ENCODE peak calls at places on chromosomes 4 and X, in ten cellular contexts. C is fibroblast of lung; L is fibroblast of pulmonary artery; Y is CD8-positive, alpha-beta T cell; V is AG10803; T is AG04450; I is mesenchymal stem cell; B is BJ; A is lower leg skin; W is right cardiac atrium. Q is an unnamed sample.

GRCh38 chr4:4490041-4490440 is 51.8 kb downstream of the STX18 start:
- DNase-seq in W (no peak), L (peak; percentile 47), B (no peak), V (no peak), I (peak; percentile 44), C (peak; percentile 17), T (no peak), Y (no peak), A (no peak), Q (no peak)

GRCh38 chr4:147626903-147627302 is 9.7 kb downstream of the TMEM184C start:
- DNase-seq in Y (no peak), C (no peak), A (no peak), V (no peak), T (no peak), I (no peak), B (no peak), W (no peak), L (no peak), Q (no peak)

GRCh38 chr4:122364700-122365404 is 14.0 kb upstream of the ADAD1 start:
- DNase-seq in W (no peak), T (no peak), V (no peak), I (no peak), B (no peak), A (no peak), Y (peak; percentile 2), L (no peak), C (no peak), Q (no peak)

GRCh38 chrX:112901821-112902732 is 61.4 kb upstream of the AMOT start:
- DNase-seq in A (no peak), L (no peak), C (no peak), B (no peak), V (no peak), W (no peak), I (no peak), Y (no peak), T (no peak), Q (no peak)

GRCh38 chr4:95317124-95317820 is 231.5 kb downstream of the UNC5C start:
- DNase-seq in I (no peak), W (no peak), V (no peak), T (no peak), C (no peak), L (no peak), B (no peak), Y (no peak), A (no peak), Q (no peak)

GRCh38 chrX:17361620-17362019 is 13.4 kb upstream of the NHS start:
- DNase-seq in V (no peak), L (no peak), I (no peak), T (no peak), A (no peak), B (no peak), W (no peak), C (no peak), Y (no peak), Q (no peak)

GRCh38 chr4:183798249-183798920 is 106.7 kb upstream of the STOX2 start:
- DNase-seq in C (no peak), A (no peak), B (no peak), L (no peak), V (no peak), T (no peak), Y (no peak), W (no peak), I (no peak), Q (no peak)

GRCh38 chr4:6095897-6096296 is 77.7 kb upstream of the C4orf50 start:
- DNase-seq in B (no peak), T (no peak), C (no peak), I (no peak), V (no peak), A (no peak), W (no peak), Y (no peak), L (no peak), Q (no peak)

GRCh38 chr4:42487230-42487629 is 89.9 kb downstream of the SHISA3 start:
- DNase-seq in V (no peak), I (no peak), Y (no peak), C (no peak), W (no peak), T (no peak), A (no peak), B (no peak), L (no peak), Q (no peak)

GRCh38 chr4:6125103-6125651 is 75.2 kb downstream of the JAKMIP1 start:
- DNase-seq in V (no peak), C (no peak), T (no peak), A (no peak), I (no peak), L (no peak), W (no peak), B (no peak), Y (no peak), Q (no peak)

GRCh38 chrX:13569479-13570244 is at the start of gene EGFL6:
- DNase-seq in I (no peak), Y (no peak), T (no peak), C (no peak), V (no peak), L (no peak), A (no peak), W (no peak), B (no peak), Q (no peak)

GRCh38 chrX:136861877-136862276 is 18.6 kb downstream of the RBMX start:
- DNase-seq in T (no peak), B (no peak), W (no peak), I (no peak), V (no peak), L (no peak), C (no peak), Y (no peak), A (no peak), Q (no peak)

GRCh38 chr4:101421393-101421792 is 74.1 kb upstream of the PPP3CA start:
- DNase-seq in W (no peak), Y (no peak), B (no peak), L (no peak), T (no peak), A (no peak), C (no peak), V (no peak), I (peak; percentile 2), Q (no peak)

GRCh38 chrX:37746268-37746931 is 33.5 kb upstream of the CYBB start:
- DNase-seq in L (no peak), V (no peak), A (no peak), Y (no peak), C (no peak), I (peak; percentile 0), T (no peak), W (no peak), B (no peak), Q (no peak)

GRCh38 chr4:153217440-153217839 is 13.2 kb downstream of the TRIM2 start:
- DNase-seq in A (no peak), B (no peak), I (peak; percentile 58), Y (no peak), L (no peak), T (no peak), V (peak; percentile 70), C (peak; percentile 42), W (no peak), Q (no peak)

GRCh38 chr4:188722911-188723310 is 583.7 kb downstream of the TRIML1 start:
- DNase-seq in C (no peak), V (peak; percentile 65), Y (no peak), A (no peak), I (no peak), L (no peak), W (no peak), B (no peak), T (peak; percentile 13), Q (no peak)

GRCh38 chrX:156001667-156002021 is 4.1 kb downstream of the IL9R start:
- DNase-seq in V (no peak), B (no peak), C (no peak), A (no peak), W (no peak), L (no peak), I (no peak), T (no peak), Y (no peak), Q (no peak)

GRCh38 chr4:79626102-79626501 is 218.1 kb upstream of the GK2 start:
- DNase-seq in Y (no peak), I (no peak), T (no peak), V (no peak), B (no peak), C (peak; percentile 43), L (peak; percentile 14), W (no peak), A (no peak), Q (no peak)
- H3K4me3 ChIP-seq in Y (no peak overlapping the region), I (no peak overlapping the region), T (no peak overlapping the region), V (no peak overlapping the region), B (no peak overlapping the region), C (peak overlapping the region; percentile 50), L (peak overlapping the region; percentile 23), W (peak overlapping the region; percentile 43), A (no peak overlapping the region), Q (no peak overlapping the region)

DNA sequence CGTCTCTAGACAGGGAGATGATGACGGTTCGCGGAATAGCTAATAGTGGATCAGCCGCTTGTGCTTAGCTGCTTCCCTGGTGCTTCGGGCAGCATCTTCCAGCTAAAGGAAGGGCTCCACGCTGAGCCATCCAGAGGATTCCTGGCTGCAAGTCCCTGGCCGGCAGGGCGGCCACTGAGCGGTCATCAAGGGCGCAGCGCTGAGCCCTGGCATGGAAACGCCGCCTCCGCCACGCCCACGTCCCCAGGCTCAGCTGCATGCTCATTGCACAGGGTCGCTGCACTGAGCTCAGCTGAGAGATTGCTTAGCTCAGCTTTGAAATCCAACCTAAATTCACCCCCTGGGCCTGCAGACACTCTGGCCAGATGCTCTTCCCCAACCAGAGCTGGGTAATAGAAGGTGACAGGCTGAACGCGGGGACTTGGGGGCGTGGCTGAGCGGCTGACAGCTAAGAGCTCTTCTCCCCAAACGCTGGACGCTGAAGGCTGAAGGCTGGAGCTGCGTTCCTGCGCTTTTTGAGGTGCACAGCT is 118.2 kb upstream of the KIT start:
- DNase-seq in I (peak; percentile 64), B (no peak), L (peak; percentile 36), T (no peak), W (peak; percentile 65), C (peak; percentile 30), V (peak; percentile 56), A (no peak), Y (no peak), Q (no peak)
- H3K4me3 ChIP-seq in I (peak overlapping the region; percentile 47), B (peak overlapping the region; percentile 26), L (peak overlapping the region; percentile 49), T (peak overlapping the region; percentile 34), W (peak overlapping the region; percentile 58), C (peak overlapping the region; percentile 61), V (peak overlapping the region; percentile 59), A (no peak overlapping the region), Y (no peak overlapping the region), Q (peak overlapping the region; percentile 52)

GRCh38 chr4:112861378-112862317 is 187.8 kb upstream of the ANK2 start:
- DNase-seq in T (no peak), I (peak; percentile 18), B (no peak), L (no peak), A (no peak), Y (no peak), W (no peak), V (no peak), C (no peak), Q (no peak)
- H3K4me3 ChIP-seq in T (no peak overlapping the region), I (no peak overlapping the region), B (no peak overlapping the region), L (no peak overlapping the region), A (no peak overlapping the region), Y (no peak overlapping the region), W (no peak overlapping the region), V (no peak overlapping the region), C (no peak overlapping the region), Q (no peak overlapping the region)

DNA sequence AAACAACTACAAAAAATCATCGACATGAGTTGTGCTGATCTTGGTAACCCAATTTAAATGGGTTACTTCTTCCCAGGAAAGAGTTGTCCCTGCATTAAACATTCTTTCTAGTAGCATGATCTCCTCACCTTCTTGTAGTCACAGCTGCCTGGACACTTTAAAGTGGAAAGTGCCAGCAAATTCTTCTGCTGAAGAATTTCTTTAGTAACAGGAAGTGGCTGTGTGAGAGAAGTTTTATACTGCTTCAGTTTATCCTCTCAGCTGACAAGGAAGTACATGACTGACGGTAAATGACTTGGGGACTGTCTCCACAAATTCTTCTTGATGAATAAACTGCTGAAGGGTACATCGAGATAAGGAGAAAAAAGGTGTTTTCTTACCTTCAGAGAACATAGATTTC is 18.2 kb upstream of the TNIP3 start:
- DNase-seq in C (peak; percentile 34), W (no peak), Y (no peak), A (no peak), V (peak; percentile 55), T (no peak), B (no peak), I (peak; percentile 36), L (peak; percentile 40), Q (no peak)
- H3K4me3 ChIP-seq in C (peak overlapping the region; percentile 32), W (no peak overlapping the region), Y (peak overlapping the region; percentile 53), A (no peak overlapping the region), V (no peak overlapping the region), T (no peak overlapping the region), B (no peak overlapping the region), I (no peak overlapping the region), L (no peak overlapping the region), Q (no peak overlapping the region)

Q was measured in epithelial cell of proximal tubule.